ENCODE peak calls at places on chromosome 6, in five cellular contexts. One of them, this sample, is unnamed.

GRCh38 chr6:108621117-108621516 is 60.4 kb downstream of the FOXO3 start:
- DNase-seq in adrenal gland: peak; percentile 65
- DNase-seq in fibroblast of pulmonary artery: peak; percentile 49
- DNase-seq in IMR-90: peak; percentile 90
- DNase-seq in body of pancreas: peak; percentile 29
- DNase-seq in this sample: peak; percentile 37

GRCh38 chr6:135675862-135676261 is 175.6 kb upstream of the PDE7B start:
- DNase-seq in adrenal gland: no peak
- DNase-seq in fibroblast of pulmonary artery: peak; percentile 58
- DNase-seq in IMR-90: peak; percentile 41
- DNase-seq in body of pancreas: no peak
- DNase-seq in this sample: no peak

GRCh38 chr6:31972709-31973350 is 892 bp upstream of the DXO start:
- DNase-seq in adrenal gland: peak; percentile 85
- DNase-seq in fibroblast of pulmonary artery: peak; percentile 45
- DNase-seq in IMR-90: peak; percentile 51
- DNase-seq in body of pancreas: no peak
- DNase-seq in this sample: no peak

GRCh38 chr6:11094411-11094851 is 797 bp downstream of the SMIM13 start:
- DNase-seq in adrenal gland: peak; percentile 62
- DNase-seq in fibroblast of pulmonary artery: peak; percentile 52
- DNase-seq in IMR-90: peak; percentile 45
- DNase-seq in body of pancreas: peak; percentile 53
- DNase-seq in this sample: no peak

GRCh38 chr6:683742-684440 is 9.0 kb downstream of the EXOC2 start:
- DNase-seq in adrenal gland: no peak
- DNase-seq in fibroblast of pulmonary artery: peak; percentile 78
- DNase-seq in IMR-90: peak; percentile 88
- DNase-seq in body of pancreas: no peak
- DNase-seq in this sample: no peak

GRCh38 chr6:84791233-84791632 is 26.8 kb upstream of the TBX18 start:
- DNase-seq in adrenal gland: no peak
- DNase-seq in fibroblast of pulmonary artery: peak; percentile 78
- DNase-seq in IMR-90: no peak
- DNase-seq in body of pancreas: no peak
- DNase-seq in this sample: no peak

GRCh38 chr6:47426524-47427302 is 50.9 kb upstream of the CD2AP start:
- DNase-seq in adrenal gland: no peak
- DNase-seq in fibroblast of pulmonary artery: no peak
- DNase-seq in IMR-90: no peak
- DNase-seq in body of pancreas: no peak
- DNase-seq in this sample: no peak

GRCh38 chr6:126657556-126658129 is 317.7 kb downstream of the CENPW start:
- DNase-seq in adrenal gland: peak; percentile 15
- DNase-seq in fibroblast of pulmonary artery: peak; percentile 70
- DNase-seq in IMR-90: peak; percentile 44
- DNase-seq in body of pancreas: no peak
- DNase-seq in this sample: no peak

GRCh38 chr6:112153926-112154621 is 66.7 kb downstream of the FAM229B start:
- DNase-seq in adrenal gland: no peak
- DNase-seq in fibroblast of pulmonary artery: peak; percentile 92
- DNase-seq in IMR-90: peak; percentile 85
- DNase-seq in body of pancreas: no peak
- DNase-seq in this sample: peak; percentile 69

GRCh38 chr6:127464881-127465459 is 5.8 kb upstream of the KIAA0408 start:
- DNase-seq in adrenal gland: peak; percentile 71
- DNase-seq in fibroblast of pulmonary artery: peak; percentile 82
- DNase-seq in IMR-90: peak; percentile 78
- DNase-seq in body of pancreas: peak; percentile 75
- DNase-seq in this sample: no peak

GRCh38 chr6:15081437-15081836 is 164.4 kb upstream of the JARID2 start:
- DNase-seq in adrenal gland: no peak
- DNase-seq in fibroblast of pulmonary artery: no peak
- DNase-seq in IMR-90: no peak
- DNase-seq in body of pancreas: no peak
- DNase-seq in this sample: no peak

GRCh38 chr6:43851204-43851855 is 81.3 kb downstream of the VEGFA start:
- DNase-seq in adrenal gland: no peak
- DNase-seq in fibroblast of pulmonary artery: peak; percentile 83
- DNase-seq in IMR-90: peak; percentile 73
- DNase-seq in body of pancreas: no peak
- DNase-seq in this sample: peak; percentile 64

GRCh38 chr6:122799140-122799539 is 10.1 kb downstream of the SMPDL3A start:
- DNase-seq in adrenal gland: no peak
- DNase-seq in fibroblast of pulmonary artery: no peak
- DNase-seq in IMR-90: no peak
- DNase-seq in body of pancreas: no peak
- DNase-seq in this sample: no peak

GRCh38 chr6:153511896-153512496 is 380.9 kb upstream of the RGS17 start:
- DNase-seq in adrenal gland: no peak
- DNase-seq in fibroblast of pulmonary artery: peak; percentile 55
- DNase-seq in IMR-90: peak; percentile 3
- DNase-seq in body of pancreas: no peak
- DNase-seq in this sample: no peak

GRCh38 chr6:64012351-64013060 is 376.9 kb downstream of the PHF3 start:
- DNase-seq in adrenal gland: no peak
- DNase-seq in fibroblast of pulmonary artery: peak; percentile 79
- DNase-seq in IMR-90: peak; percentile 78
- DNase-seq in body of pancreas: no peak
- DNase-seq in this sample: no peak

GRCh38 chr6:40288919-40289318 is 298.2 kb downstream of the LRFN2 start:
- DNase-seq in adrenal gland: no peak
- DNase-seq in fibroblast of pulmonary artery: no peak
- DNase-seq in IMR-90: no peak
- DNase-seq in body of pancreas: no peak
- DNase-seq in this sample: no peak

GRCh38 chr6:42368156-42368555 is 83.6 kb downstream of the TRERF1 start:
- DNase-seq in adrenal gland: no peak
- DNase-seq in fibroblast of pulmonary artery: peak; percentile 21
- DNase-seq in IMR-90: no peak
- DNase-seq in body of pancreas: no peak
- DNase-seq in this sample: no peak

GRCh38 chr6:32046450-32047083 is 8.4 kb downstream of the CYP21A2 start:
- DNase-seq in adrenal gland: peak; percentile 74
- DNase-seq in fibroblast of pulmonary artery: peak; percentile 31
- DNase-seq in IMR-90: no peak
- DNase-seq in body of pancreas: no peak
- DNase-seq in this sample: no peak

GRCh38 chr6:142856857-142857608 is 87.9 kb downstream of the HIVEP2 start:
- DNase-seq in adrenal gland: no peak
- DNase-seq in fibroblast of pulmonary artery: no peak
- DNase-seq in IMR-90: no peak
- DNase-seq in body of pancreas: no peak
- DNase-seq in this sample: no peak

GRCh38 chr6:20217900-20218299 is 5.6 kb upstream of the MBOAT1 start:
- DNase-seq in adrenal gland: no peak
- DNase-seq in fibroblast of pulmonary artery: no peak
- DNase-seq in IMR-90: no peak
- DNase-seq in body of pancreas: no peak
- DNase-seq in this sample: no peak

GRCh38 chr6:160139420-160139851 is 17.8 kb downstream of the SLC22A1 start:
- DNase-seq in adrenal gland: peak; percentile 49
- DNase-seq in fibroblast of pulmonary artery: peak; percentile 90
- DNase-seq in IMR-90: peak; percentile 92
- DNase-seq in body of pancreas: no peak
- DNase-seq in this sample: peak; percentile 83

GRCh38 chr6:148760568-148761531 is 14.0 kb downstream of the UST start:
- DNase-seq in adrenal gland: peak; percentile 64
- DNase-seq in fibroblast of pulmonary artery: peak; percentile 91
- DNase-seq in IMR-90: peak; percentile 92
- DNase-seq in body of pancreas: peak; percentile 36
- DNase-seq in this sample: peak; percentile 59

GRCh38 chr6:132648356-132648755 is 10.6 kb downstream of the TAAR1 start:
- DNase-seq in adrenal gland: no peak
- DNase-seq in fibroblast of pulmonary artery: peak; percentile 61
- DNase-seq in IMR-90: peak; percentile 74
- DNase-seq in body of pancreas: no peak
- DNase-seq in this sample: peak; percentile 0

GRCh38 chr6:130359736-130360135 is 6.1 kb upstream of the TMEM200A start:
- DNase-seq in adrenal gland: no peak
- DNase-seq in fibroblast of pulmonary artery: no peak
- DNase-seq in IMR-90: no peak
- DNase-seq in body of pancreas: no peak
- DNase-seq in this sample: no peak

GRCh38 chr6:46788791-46789190 is 4.4 kb upstream of the MEP1A start:
- DNase-seq in adrenal gland: no peak
- DNase-seq in fibroblast of pulmonary artery: no peak
- DNase-seq in IMR-90: no peak
- DNase-seq in body of pancreas: no peak
- DNase-seq in this sample: no peak

GRCh38 chr6:6674872-6675271 is 86.4 kb downstream of the LY86 start:
- DNase-seq in adrenal gland: no peak
- DNase-seq in fibroblast of pulmonary artery: no peak
- DNase-seq in IMR-90: no peak
- DNase-seq in body of pancreas: no peak
- DNase-seq in this sample: no peak

GRCh38 chr6:108559097-108559883 is 1.4 kb upstream of the FOXO3 start:
- DNase-seq in adrenal gland: peak; percentile 93
- DNase-seq in fibroblast of pulmonary artery: peak; percentile 86
- DNase-seq in IMR-90: peak; percentile 84
- DNase-seq in body of pancreas: peak; percentile 91
- DNase-seq in this sample: no peak

GRCh38 chr6:54493138-54493537 is 184.9 kb downstream of the TINAG start:
- DNase-seq in adrenal gland: no peak
- DNase-seq in fibroblast of pulmonary artery: peak; percentile 75
- DNase-seq in IMR-90: peak; percentile 86
- DNase-seq in body of pancreas: no peak
- DNase-seq in this sample: peak; percentile 76

DNA sequence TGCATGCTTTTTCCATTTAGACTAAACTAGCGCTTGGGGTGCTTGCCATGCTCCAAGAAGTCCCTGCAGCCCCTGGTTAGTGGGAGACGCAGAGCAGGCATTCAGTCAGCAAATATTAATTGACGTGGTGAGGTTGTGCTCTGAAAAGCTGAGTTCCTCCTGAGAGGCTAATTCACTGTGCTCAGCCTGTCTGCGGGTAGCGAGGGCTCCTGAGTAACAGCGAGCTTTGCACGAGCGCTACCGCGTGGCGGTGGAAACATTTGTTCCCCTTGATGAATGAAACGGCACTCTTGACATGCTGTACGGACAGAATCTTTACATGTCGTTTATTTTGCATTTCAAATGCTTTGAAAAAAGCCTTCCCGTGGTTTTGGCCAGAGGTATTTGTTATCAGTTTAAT is 170.6 kb upstream of the AGPAT4 start:
- DNase-seq in adrenal gland: peak; percentile 63
- DNase-seq in fibroblast of pulmonary artery: peak; percentile 53
- DNase-seq in IMR-90: peak; percentile 24
- DNase-seq in body of pancreas: peak; percentile 76
- DNase-seq in this sample: no peak
- TF ChIP-seq CTCF in adrenal gland: peak; percentile 49
- TF ChIP-seq CTCF in fibroblast of pulmonary artery: peak; percentile 13
- TF ChIP-seq CTCF in IMR-90: no peak
- TF ChIP-seq CTCF in body of pancreas: peak; percentile 41
- TF ChIP-seq CTCF in this sample: no peak

GRCh38 chr6:27593861-27594260 is 121.0 kb upstream of the ZNF184 start:
- DNase-seq in adrenal gland: no peak
- DNase-seq in fibroblast of pulmonary artery: no peak
- DNase-seq in IMR-90: no peak
- DNase-seq in body of pancreas: no peak
- DNase-seq in this sample: no peak
- H3K4me3 ChIP-seq in adrenal gland: no peak overlapping the region
- H3K4me3 ChIP-seq in fibroblast of pulmonary artery: no peak overlapping the region
- H3K4me3 ChIP-seq in IMR-90: no peak overlapping the region
- H3K4me3 ChIP-seq in body of pancreas: no peak overlapping the region
- H3K4me3 ChIP-seq in this sample: no peak overlapping the region

DNA sequence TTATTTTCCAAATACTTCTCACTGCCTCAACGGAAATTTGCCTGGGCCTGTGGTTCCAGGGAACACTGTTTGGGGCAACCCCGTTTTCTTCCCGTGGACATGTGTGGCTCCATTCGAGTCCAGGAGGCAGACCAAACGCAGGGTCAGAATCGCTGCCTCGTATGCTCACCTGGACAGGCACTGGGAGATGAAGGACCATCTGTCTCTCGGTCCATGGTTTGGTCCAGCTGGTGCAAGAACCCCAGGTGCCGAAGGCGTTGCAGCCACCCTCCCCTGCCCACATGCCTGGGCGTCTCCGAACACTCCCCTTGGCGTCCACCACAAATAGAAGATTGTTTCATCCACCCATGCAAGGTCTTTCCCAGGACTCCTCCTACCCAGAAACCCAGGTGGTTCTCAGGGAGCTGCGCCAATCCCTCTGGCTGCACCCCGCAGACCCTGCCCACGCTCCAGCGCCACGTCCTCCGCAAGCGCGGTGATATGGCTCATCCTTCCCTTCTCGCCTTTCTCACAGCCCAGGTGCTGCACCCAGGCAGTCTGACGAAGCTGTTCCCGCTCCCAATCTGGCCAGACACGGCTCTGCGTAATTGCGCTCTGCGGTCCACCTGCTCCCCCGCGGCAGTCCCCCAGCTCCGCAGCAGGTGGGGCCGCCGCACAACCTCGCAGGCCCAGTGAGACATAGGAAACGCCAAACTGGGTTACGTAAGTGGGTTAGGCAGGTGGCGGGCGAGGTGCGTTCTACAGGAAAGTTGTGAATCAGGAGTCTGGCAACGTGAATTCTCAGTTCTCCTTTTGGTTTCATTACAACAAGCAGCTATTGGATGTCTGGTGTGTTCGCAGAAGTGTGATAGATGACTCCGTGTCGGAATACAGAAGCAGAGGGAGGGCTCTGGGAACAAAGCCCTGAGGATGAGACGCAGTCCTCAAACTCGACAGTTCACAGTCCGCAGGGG is 146.2 kb upstream of the ECI2 start:
- DNase-seq in adrenal gland: peak; percentile 50
- DNase-seq in fibroblast of pulmonary artery: peak; percentile 31
- DNase-seq in IMR-90: peak; percentile 62
- DNase-seq in body of pancreas: peak; percentile 64
- DNase-seq in this sample: no peak
- TF ChIP-seq CTCF in adrenal gland: peak; percentile 41
- TF ChIP-seq CTCF in fibroblast of pulmonary artery: peak; percentile 4
- TF ChIP-seq CTCF in IMR-90: peak; percentile 20
- TF ChIP-seq CTCF in body of pancreas: peak; percentile 15
- TF ChIP-seq CTCF in this sample: peak; percentile 27

DNA sequence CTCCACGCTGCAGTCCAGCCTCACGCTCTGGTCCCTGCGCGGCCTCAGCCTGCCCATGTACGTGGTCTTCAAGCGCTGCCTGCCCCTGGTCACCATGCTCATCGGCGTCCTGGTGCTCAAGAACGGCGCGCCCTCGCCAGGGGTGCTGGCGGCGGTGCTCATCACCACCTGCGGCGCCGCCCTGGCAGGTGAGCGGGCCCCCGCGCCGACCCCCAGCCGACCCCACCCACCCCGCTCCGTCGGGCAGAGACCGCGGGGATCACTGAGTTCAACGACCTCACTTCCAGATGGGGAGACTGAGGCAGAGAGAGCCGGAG is 537 bp downstream of the SLC35D3 start:
- DNase-seq in adrenal gland: no peak
- DNase-seq in fibroblast of pulmonary artery: no peak
- DNase-seq in IMR-90: no peak
- DNase-seq in body of pancreas: no peak
- DNase-seq in this sample: no peak
- H3K4me3 ChIP-seq in adrenal gland: no peak overlapping the region
- H3K4me3 ChIP-seq in fibroblast of pulmonary artery: peak overlapping the region; percentile 33
- H3K4me3 ChIP-seq in IMR-90: peak overlapping the region; percentile 46
- H3K4me3 ChIP-seq in body of pancreas: no peak overlapping the region
- H3K4me3 ChIP-seq in this sample: peak overlapping the region; percentile 31

This sample was measured in BJ.